ENCODE peak calls at places on chromosomes 4 and X, in five cellular contexts. One of them, this sample, is unnamed.
A peak's percentile ranks its signal among the peaks of the same experiment; 100 is the strongest.

GRCh38 chr4:8664976-8665375 is 72.4 kb downstream of the CPZ start:
- DNase-seq in dorsolateral prefrontal cortex: no peak
- DNase-seq in BE2C: no peak
- DNase-seq in choroid plexus epithelial cell: no peak
- DNase-seq in cardiac fibroblast: no peak
- DNase-seq in this sample: no peak

GRCh38 chrX:111823068-111823467 is 52.9 kb upstream of the TRPC5OS start:
- DNase-seq in dorsolateral prefrontal cortex: no peak
- DNase-seq in BE2C: peak; percentile 34
- DNase-seq in choroid plexus epithelial cell: peak; percentile 4
- DNase-seq in cardiac fibroblast: no peak
- DNase-seq in this sample: no peak

GRCh38 chr4:64771149-64771548 is 361.9 kb upstream of the TECRL start:
- DNase-seq in dorsolateral prefrontal cortex: no peak
- DNase-seq in BE2C: no peak
- DNase-seq in choroid plexus epithelial cell: no peak
- DNase-seq in cardiac fibroblast: no peak
- DNase-seq in this sample: no peak

GRCh38 chrX:37332987-37333658 is 16.0 kb upstream of the PRRG1 start:
- DNase-seq in dorsolateral prefrontal cortex: no peak
- DNase-seq in BE2C: no peak
- DNase-seq in choroid plexus epithelial cell: no peak
- DNase-seq in cardiac fibroblast: no peak
- DNase-seq in this sample: no peak

GRCh38 chr4:75512336-75513211 is 1.6 kb downstream of the RCHY1 start:
- DNase-seq in dorsolateral prefrontal cortex: no peak
- DNase-seq in BE2C: no peak
- DNase-seq in choroid plexus epithelial cell: peak; percentile 53
- DNase-seq in cardiac fibroblast: peak; percentile 39
- DNase-seq in this sample: no peak

GRCh38 chrX:117134983-117135382 is 672.2 kb upstream of the CT83 start:
- DNase-seq in dorsolateral prefrontal cortex: no peak
- DNase-seq in BE2C: no peak
- DNase-seq in choroid plexus epithelial cell: no peak
- DNase-seq in cardiac fibroblast: no peak
- DNase-seq in this sample: no peak

GRCh38 chrX:39762266-39762841 is 335.4 kb downstream of the BCOR start:
- DNase-seq in dorsolateral prefrontal cortex: no peak
- DNase-seq in BE2C: peak; percentile 36
- DNase-seq in choroid plexus epithelial cell: peak; percentile 95
- DNase-seq in cardiac fibroblast: peak; percentile 89
- DNase-seq in this sample: no peak

GRCh38 chr4:110586137-110586850 is 36.6 kb downstream of the PITX2 start:
- DNase-seq in dorsolateral prefrontal cortex: no peak
- DNase-seq in BE2C: no peak
- DNase-seq in choroid plexus epithelial cell: peak; percentile 87
- DNase-seq in cardiac fibroblast: peak; percentile 75
- DNase-seq in this sample: no peak

GRCh38 chr4:1882850-1883271 is 11.7 kb downstream of the NSD2 start:
- DNase-seq in dorsolateral prefrontal cortex: no peak
- DNase-seq in BE2C: no peak
- DNase-seq in choroid plexus epithelial cell: no peak
- DNase-seq in cardiac fibroblast: no peak
- DNase-seq in this sample: no peak

GRCh38 chrX:114976321-114976720 is 41.1 kb downstream of the IL13RA2 start:
- DNase-seq in dorsolateral prefrontal cortex: no peak
- DNase-seq in BE2C: no peak
- DNase-seq in choroid plexus epithelial cell: peak; percentile 44
- DNase-seq in cardiac fibroblast: peak; percentile 36
- DNase-seq in this sample: no peak

GRCh38 chr4:38062894-38063168 is 102.6 kb downstream of the PTTG2 start:
- DNase-seq in dorsolateral prefrontal cortex: no peak
- DNase-seq in BE2C: no peak
- DNase-seq in choroid plexus epithelial cell: peak; percentile 20
- DNase-seq in cardiac fibroblast: no peak
- DNase-seq in this sample: peak; percentile 34

GRCh38 chr4:38065181-38065580 is 105.0 kb downstream of the PTTG2 start:
- DNase-seq in dorsolateral prefrontal cortex: no peak
- DNase-seq in BE2C: no peak
- DNase-seq in choroid plexus epithelial cell: no peak
- DNase-seq in cardiac fibroblast: no peak
- DNase-seq in this sample: no peak

GRCh38 chr4:38060829-38061431 is 100.7 kb downstream of the PTTG2 start:
- DNase-seq in dorsolateral prefrontal cortex: no peak
- DNase-seq in BE2C: peak; percentile 67
- DNase-seq in choroid plexus epithelial cell: peak; percentile 75
- DNase-seq in cardiac fibroblast: peak; percentile 73
- DNase-seq in this sample: peak; percentile 46

GRCh38 chr4:38065900-38066299 is 105.7 kb downstream of the PTTG2 start:
- DNase-seq in dorsolateral prefrontal cortex: no peak
- DNase-seq in BE2C: no peak
- DNase-seq in choroid plexus epithelial cell: no peak
- DNase-seq in cardiac fibroblast: no peak
- DNase-seq in this sample: no peak

DNA sequence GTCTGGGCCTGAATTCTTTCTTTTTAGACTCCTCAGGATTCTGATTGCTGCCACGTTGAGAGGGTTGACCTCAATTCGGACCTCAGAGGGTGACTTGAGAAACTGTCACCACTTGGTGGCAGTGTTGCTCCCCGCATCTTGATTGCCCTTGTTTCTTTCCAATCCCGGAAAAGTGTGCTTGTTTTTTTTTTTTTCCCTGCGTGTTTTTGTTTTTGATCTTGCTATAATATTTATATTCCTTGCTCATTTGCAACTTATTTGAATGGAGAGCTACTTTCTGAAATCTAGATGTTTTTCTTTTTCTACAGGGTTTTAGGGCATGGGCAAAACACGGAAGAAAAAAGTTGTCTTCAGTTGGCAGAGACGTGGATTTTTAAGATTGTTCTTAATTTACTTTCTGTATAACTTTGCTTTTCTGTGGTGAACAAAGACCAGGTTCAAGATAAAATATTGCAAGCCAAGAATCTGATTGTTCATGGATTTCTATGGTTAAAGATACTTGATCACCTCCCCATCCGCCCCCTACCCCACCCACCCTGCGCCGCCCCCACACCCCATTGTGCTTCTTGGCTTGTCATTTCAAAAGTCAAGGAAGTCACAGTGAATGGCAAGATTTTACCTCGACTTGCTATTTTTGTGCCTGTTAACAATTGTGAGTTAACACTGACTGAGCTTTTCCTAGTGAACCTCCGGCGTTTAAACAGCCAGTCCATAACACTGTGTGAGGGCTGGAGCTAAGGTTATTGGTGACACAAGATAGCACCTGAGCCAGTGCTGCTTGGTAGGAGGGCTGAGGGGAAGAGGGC is 102.1 kb downstream of the PTTG2 start:
- DNase-seq in dorsolateral prefrontal cortex: peak; percentile 63
- DNase-seq in BE2C: peak; percentile 76
- DNase-seq in choroid plexus epithelial cell: peak; percentile 89
- DNase-seq in cardiac fibroblast: peak; percentile 88
- DNase-seq in this sample: peak; percentile 86
- TF ChIP-seq CTCF in dorsolateral prefrontal cortex: peak; percentile 92
- TF ChIP-seq CTCF in BE2C: peak; percentile 93
- TF ChIP-seq CTCF in choroid plexus epithelial cell: peak; percentile 86
- TF ChIP-seq CTCF in cardiac fibroblast: peak; percentile 75
- TF ChIP-seq CTCF in this sample: peak; percentile 91

GRCh38 chr4:173192375-173193162 is 24.0 kb downstream of the GALNT7 start:
- DNase-seq in dorsolateral prefrontal cortex: no peak
- DNase-seq in BE2C: no peak
- DNase-seq in choroid plexus epithelial cell: no peak
- DNase-seq in cardiac fibroblast: no peak
- DNase-seq in this sample: no peak
- TF ChIP-seq CTCF in dorsolateral prefrontal cortex: no peak
- TF ChIP-seq CTCF in BE2C: peak; percentile 41
- TF ChIP-seq CTCF in choroid plexus epithelial cell: peak; percentile 25
- TF ChIP-seq CTCF in cardiac fibroblast: peak; percentile 0
- TF ChIP-seq CTCF in this sample: peak; percentile 24

GRCh38 chr4:55069248-55069647 is 56.1 kb downstream of the KDR start:
- DNase-seq in dorsolateral prefrontal cortex: no peak
- DNase-seq in BE2C: no peak
- DNase-seq in choroid plexus epithelial cell: peak; percentile 68
- DNase-seq in cardiac fibroblast: peak; percentile 72
- DNase-seq in this sample: no peak
- TF ChIP-seq CTCF in dorsolateral prefrontal cortex: no peak
- TF ChIP-seq CTCF in BE2C: no peak
- TF ChIP-seq CTCF in choroid plexus epithelial cell: no peak
- TF ChIP-seq CTCF in cardiac fibroblast: no peak
- TF ChIP-seq CTCF in this sample: no peak

GRCh38 chrX:119495734-119496520 is 27.7 kb downstream of the SLC25A5 start:
- DNase-seq in dorsolateral prefrontal cortex: no peak
- DNase-seq in BE2C: no peak
- DNase-seq in choroid plexus epithelial cell: no peak
- DNase-seq in cardiac fibroblast: no peak
- DNase-seq in this sample: no peak
- TF ChIP-seq CTCF in dorsolateral prefrontal cortex: no peak
- TF ChIP-seq CTCF in BE2C: no peak
- TF ChIP-seq CTCF in choroid plexus epithelial cell: no peak
- TF ChIP-seq CTCF in cardiac fibroblast: no peak
- TF ChIP-seq CTCF in this sample: no peak

DNA sequence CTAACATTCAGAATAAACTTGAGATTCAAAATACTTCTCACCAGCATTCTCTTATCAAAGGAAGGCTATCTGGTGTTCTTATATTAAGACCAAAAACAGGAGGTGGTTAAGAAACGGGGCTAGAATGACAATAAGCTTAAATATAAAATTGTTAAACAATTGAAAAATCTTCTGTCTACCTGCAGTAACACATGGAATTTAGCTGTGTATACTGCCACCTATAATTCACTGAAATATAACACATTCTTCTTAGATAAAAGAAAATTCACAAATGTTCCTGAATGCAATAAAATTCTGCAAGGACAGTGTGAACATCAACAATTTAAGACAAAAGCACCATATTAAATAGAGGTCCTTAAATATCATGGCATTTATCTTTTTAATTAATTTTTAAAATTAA is 11.5 kb upstream of the PCDH10 start:
- DNase-seq in dorsolateral prefrontal cortex: no peak
- DNase-seq in BE2C: no peak
- DNase-seq in choroid plexus epithelial cell: no peak
- DNase-seq in cardiac fibroblast: no peak
- DNase-seq in this sample: no peak
- TF ChIP-seq CTCF in dorsolateral prefrontal cortex: peak; percentile 26
- TF ChIP-seq CTCF in BE2C: peak; percentile 30
- TF ChIP-seq CTCF in choroid plexus epithelial cell: no peak
- TF ChIP-seq CTCF in cardiac fibroblast: no peak
- TF ChIP-seq CTCF in this sample: peak; percentile 30

DNA sequence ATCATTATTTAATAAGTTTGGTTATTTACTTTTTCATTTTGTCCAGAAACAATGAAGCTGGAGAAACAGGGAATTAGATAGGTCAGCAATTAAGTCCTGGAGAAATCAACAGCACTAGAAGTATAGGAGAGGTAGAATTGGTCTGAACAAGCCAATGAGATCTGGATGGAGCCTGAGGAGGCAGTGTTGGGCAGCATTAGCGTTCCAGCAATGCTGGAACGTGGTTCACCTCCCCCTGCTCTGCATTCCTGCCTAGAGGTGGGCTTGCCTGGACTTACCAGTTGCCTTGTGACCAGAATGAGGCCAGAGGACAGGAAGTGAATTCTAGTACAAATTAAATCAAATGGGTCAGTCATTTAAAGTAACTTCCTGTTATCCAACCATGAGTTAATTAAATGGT is 4.6 kb downstream of the RASSF6 start:
- DNase-seq in dorsolateral prefrontal cortex: no peak
- DNase-seq in BE2C: no peak
- DNase-seq in choroid plexus epithelial cell: peak; percentile 39
- DNase-seq in cardiac fibroblast: no peak
- DNase-seq in this sample: no peak
- TF ChIP-seq CTCF in dorsolateral prefrontal cortex: no peak
- TF ChIP-seq CTCF in BE2C: no peak
- TF ChIP-seq CTCF in choroid plexus epithelial cell: peak; percentile 30
- TF ChIP-seq CTCF in cardiac fibroblast: no peak
- TF ChIP-seq CTCF in this sample: no peak

DNA sequence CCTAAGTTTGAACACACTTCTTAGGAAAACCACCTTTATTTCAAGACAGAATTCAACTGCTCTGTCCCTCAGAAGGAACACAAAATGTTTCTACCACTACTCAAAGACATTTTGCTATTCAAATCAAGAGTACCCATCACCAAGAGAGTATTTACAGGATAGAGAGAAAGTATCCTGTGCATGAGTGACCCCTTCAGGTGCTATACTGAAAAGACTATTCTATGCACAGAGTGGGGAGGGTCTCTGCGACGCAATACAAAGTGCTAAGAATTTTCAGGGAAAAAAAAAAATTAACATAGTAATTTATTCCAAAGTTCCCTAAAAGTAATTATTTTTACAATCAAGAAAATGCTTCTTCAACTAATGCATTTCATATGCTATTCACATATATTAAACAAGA is 346.4 kb upstream of the FAM241A start:
- DNase-seq in dorsolateral prefrontal cortex: no peak
- DNase-seq in BE2C: no peak
- DNase-seq in choroid plexus epithelial cell: no peak
- DNase-seq in cardiac fibroblast: no peak
- DNase-seq in this sample: no peak
- TF ChIP-seq CTCF in dorsolateral prefrontal cortex: no peak
- TF ChIP-seq CTCF in BE2C: peak; percentile 48
- TF ChIP-seq CTCF in choroid plexus epithelial cell: peak; percentile 8
- TF ChIP-seq CTCF in cardiac fibroblast: no peak
- TF ChIP-seq CTCF in this sample: no peak

GRCh38 chr4:83054928-83055327 is 19.9 kb downstream of the COPS4 start:
- DNase-seq in dorsolateral prefrontal cortex: no peak
- DNase-seq in BE2C: no peak
- DNase-seq in choroid plexus epithelial cell: peak; percentile 59
- DNase-seq in cardiac fibroblast: peak; percentile 51
- DNase-seq in this sample: no peak
- TF ChIP-seq CTCF in dorsolateral prefrontal cortex: peak; percentile 22
- TF ChIP-seq CTCF in BE2C: peak; percentile 29
- TF ChIP-seq CTCF in choroid plexus epithelial cell: peak; percentile 54
- TF ChIP-seq CTCF in cardiac fibroblast: no peak
- TF ChIP-seq CTCF in this sample: peak; percentile 51

GRCh38 chr4:13541720-13542576 is 2.4 kb downstream of the NKX3-2 start:
- DNase-seq in dorsolateral prefrontal cortex: peak; percentile 43
- DNase-seq in BE2C: no peak
- DNase-seq in choroid plexus epithelial cell: no peak
- DNase-seq in cardiac fibroblast: no peak
- DNase-seq in this sample: no peak
- TF ChIP-seq CTCF in dorsolateral prefrontal cortex: peak; percentile 32
- TF ChIP-seq CTCF in BE2C: peak; percentile 31
- TF ChIP-seq CTCF in choroid plexus epithelial cell: peak; percentile 38
- TF ChIP-seq CTCF in cardiac fibroblast: peak; percentile 36
- TF ChIP-seq CTCF in this sample: peak; percentile 45

DNA sequence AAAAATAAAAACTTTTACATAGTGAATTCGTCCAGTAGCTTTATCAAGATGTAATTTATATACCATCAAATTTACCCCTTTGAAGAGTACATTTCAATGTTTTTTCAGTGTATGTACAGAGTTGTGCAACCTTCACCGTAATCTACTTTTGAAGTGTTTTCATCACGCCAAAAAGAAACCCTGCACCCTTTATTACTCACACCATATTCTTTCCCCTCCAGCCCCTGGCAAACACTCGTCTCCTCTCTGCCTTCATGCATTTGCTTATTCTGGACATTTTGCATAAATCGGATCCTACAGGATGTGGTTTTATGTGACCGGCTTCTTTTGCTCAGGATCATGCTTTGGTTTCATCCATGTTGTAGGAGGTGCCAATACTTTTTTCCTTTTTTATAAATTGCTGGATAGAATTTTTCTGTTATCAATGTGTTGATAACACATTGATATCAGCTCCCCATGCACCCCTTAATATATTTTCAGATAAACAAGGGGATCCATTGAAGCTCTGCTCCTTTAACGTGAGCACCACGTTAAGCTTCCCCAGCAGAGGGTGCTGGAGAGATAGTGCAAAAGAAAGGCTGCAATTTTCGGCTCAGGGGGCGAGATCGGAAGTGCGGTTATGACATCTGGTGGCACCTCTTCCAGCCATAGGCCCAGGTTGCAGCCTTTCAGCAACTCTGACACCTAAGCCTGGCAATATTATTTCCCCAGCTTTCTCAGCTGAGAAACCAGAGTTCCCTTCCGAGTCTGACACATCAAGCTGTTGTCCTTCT is 100.1 kb upstream of the VCX3B start:
- DNase-seq in dorsolateral prefrontal cortex: no peak
- DNase-seq in BE2C: peak; percentile 38
- DNase-seq in choroid plexus epithelial cell: no peak
- DNase-seq in cardiac fibroblast: peak; percentile 30
- DNase-seq in this sample: no peak
- TF ChIP-seq CTCF in dorsolateral prefrontal cortex: peak; percentile 31
- TF ChIP-seq CTCF in BE2C: peak; percentile 44
- TF ChIP-seq CTCF in choroid plexus epithelial cell: peak; percentile 25
- TF ChIP-seq CTCF in cardiac fibroblast: no peak
- TF ChIP-seq CTCF in this sample: peak; percentile 38

This sample was measured in osteocyte.